ENCODE peak calls at places on chromosomes 12 and 14, in five cellular contexts. C is foreskin fibroblast; G is hepatocyte; W is CD4-positive, alpha-beta memory T cell; V is sigmoid colon. N is an unnamed sample.

GRCh38 chr12:127445583-127445982 is 821.4 kb upstream of the TMEM132C start:
- DNase-seq in W (no peak), G (no peak), V (no peak), C (no peak), N (no peak)

GRCh38 chr12:112782921-112783320 is 8.6 kb upstream of the RPH3A start:
- DNase-seq in W (no peak), G (no peak), V (no peak), C (no peak), N (no peak)

GRCh38 chr12:32366704-32367103 is 32.7 kb upstream of the FGD4 start:
- DNase-seq in G (no peak), W (no peak), C (no peak), V (no peak), N (no peak)

GRCh38 chr12:75635606-75636444 is 124.4 kb upstream of the KRR1 start:
- DNase-seq in C (peak), G (peak), V (no peak), W (no peak), N (peak)

GRCh38 chr12:59972941-59973340 is 377.1 kb downstream of the SLC16A7 start:
- DNase-seq in V (no peak), G (no peak), C (peak), W (no peak), N (peak)

GRCh38 chr14:34029921-34030334 is 79.1 kb upstream of the EGLN3 start:
- DNase-seq in G (peak), W (no peak), C (peak), V (peak), N (no peak)

GRCh38 chr14:35154016-35154415 is 31.7 kb downstream of the PRORP start:
- DNase-seq in G (peak), W (no peak), C (no peak), V (no peak), N (no peak)

GRCh38 chr12:6266431-6267006 is 44.0 kb upstream of the PLEKHG6 start:
- DNase-seq in W (no peak), C (no peak), V (no peak), G (no peak), N (no peak)

GRCh38 chr12:123889848-123890535 is 82.6 kb downstream of the CCDC92 start:
- DNase-seq in V (no peak), W (no peak), G (no peak), C (no peak), N (no peak)